ENCODE peak calls at places on chromosomes 2 and 18, in seven cellular contexts. G, J, Q, K, D, H and N are unnamed samples.

GRCh38 chr2:174120346-174120745 is 128.0 kb downstream of the OLA1 start:
- DNase-seq in G (no peak), J (no peak), Q (peak; percentile 23), K (peak; percentile 23), D (no peak), H (no peak), N (peak; percentile 7)

GRCh38 chr18:79915161-79916127 is 36.0 kb downstream of the SLC66A2 start:
- DNase-seq in G (no peak), J (no peak), Q (no peak), K (no peak), D (no peak), H (no peak), N (no peak)

GRCh38 chr2:239745386-239745785 is 279.8 kb downstream of the NDUFA10 start:
- DNase-seq in G (no peak), J (no peak), Q (no peak), K (no peak), D (no peak), H (no peak), N (no peak)

GRCh38 chr2:43075906-43076585 is 150.4 kb downstream of the ZFP36L2 start:
- DNase-seq in G (peak; percentile 65), J (no peak), Q (no peak), K (peak; percentile 95), D (no peak), H (no peak), N (no peak)

GRCh38 chr2:44778221-44778654 is 163.3 kb upstream of the SIX3 start:
- DNase-seq in G (no peak), J (no peak), Q (no peak), K (peak; percentile 34), D (no peak), H (no peak), N (no peak)

GRCh38 chr18:48541026-48541746 is 2.4 kb downstream of the CTIF start:
- DNase-seq in G (peak; percentile 86), J (no peak), Q (peak; percentile 38), K (peak; percentile 82), D (no peak), H (no peak), N (no peak)

GRCh38 chr2:205908491-205909193 is 177.3 kb downstream of the INO80D start:
- DNase-seq in G (no peak), J (no peak), Q (no peak), K (no peak), D (no peak), H (no peak), N (no peak)

GRCh38 chr2:127067620-127068350 is 39.2 kb downstream of the BIN1 start:
- DNase-seq in G (peak; percentile 63), J (peak; percentile 44), Q (peak; percentile 64), K (peak; percentile 66), D (peak; percentile 53), H (peak; percentile 82), N (no peak)

GRCh38 chr2:235582081-235582686 is 88.3 kb downstream of the AGAP1 start:
- DNase-seq in G (no peak), J (no peak), Q (no peak), K (no peak), D (no peak), H (no peak), N (no peak)

GRCh38 chr2:218428846-218429558 is 10.1 kb downstream of the VIL1 start:
- DNase-seq in G (no peak), J (no peak), Q (no peak), K (no peak), D (no peak), H (no peak), N (no peak)

GRCh38 chr2:237885931-237886701 is 26.7 kb downstream of the RAMP1 start:
- DNase-seq in G (peak; percentile 77), J (no peak), Q (no peak), K (no peak), D (no peak), H (no peak), N (no peak)

GRCh38 chr2:13616656-13617055 is 899.9 kb downstream of the TRIB2 start:
- DNase-seq in G (no peak), J (no peak), Q (no peak), K (no peak), D (no peak), H (no peak), N (no peak)

GRCh38 chr18:13139885-13140450 is 78.6 kb upstream of the LDLRAD4 start:
- DNase-seq in G (no peak), J (no peak), Q (no peak), K (no peak), D (no peak), H (no peak), N (no peak)

GRCh38 chr2:121736140-121736461 is 574 bp downstream of the NIFK start:
- DNase-seq in G (no peak), J (no peak), Q (no peak), K (no peak), D (no peak), H (no peak), N (no peak)

GRCh38 chr18:51255694-51256093 is 58.2 kb upstream of the MEX3C start:
- DNase-seq in G (no peak), J (no peak), Q (no peak), K (no peak), D (no peak), H (no peak), N (no peak)

GRCh38 chr2:126154256-126154655 is 501.7 kb upstream of the GYPC start:
- DNase-seq in G (no peak), J (no peak), Q (no peak), K (no peak), D (no peak), H (no peak), N (no peak)

GRCh38 chr18:48328473-48329205 is 80.5 kb downstream of the ZBTB7C start:
- DNase-seq in G (no peak), J (no peak), Q (peak; percentile 27), K (peak; percentile 79), D (no peak), H (no peak), N (no peak)

GRCh38 chr2:135151615-135152014 is 99.5 kb downstream of the RAB3GAP1 start:
- DNase-seq in G (no peak), J (no peak), Q (no peak), K (no peak), D (no peak), H (no peak), N (no peak)

GRCh38 chr2:201768918-201769317 is 11.8 kb downstream of the ALS2 start:
- DNase-seq in G (no peak), J (no peak), Q (peak; percentile 25), K (no peak), D (no peak), H (no peak), N (no peak)

GRCh38 chr18:22108674-22109073 is 60.7 kb upstream of the GATA6 start:
- DNase-seq in G (no peak), J (no peak), Q (peak; percentile 24), K (no peak), D (no peak), H (no peak), N (no peak)

GRCh38 chr2:236892721-236893120 is 193.0 kb upstream of the COPS8 start:
- DNase-seq in G (no peak), J (no peak), Q (no peak), K (no peak), D (no peak), H (no peak), N (no peak)

GRCh38 chr18:524496-524895 is 24.0 kb upstream of the COLEC12 start:
- DNase-seq in G (no peak), J (no peak), Q (peak; percentile 34), K (peak; percentile 3), D (no peak), H (no peak), N (no peak)

GRCh38 chr2:225889452-225889851 is 489.9 kb downstream of the NYAP2 start:
- DNase-seq in G (no peak), J (peak; percentile 55), Q (peak; percentile 48), K (peak; percentile 33), D (peak; percentile 66), H (no peak), N (peak; percentile 18)

GRCh38 chr2:199716807-199717586 is 134.0 kb downstream of the FTCDNL1 start:
- DNase-seq in G (no peak), J (no peak), Q (no peak), K (peak; percentile 64), D (peak; percentile 67), H (no peak), N (no peak)

GRCh38 chr18:2908946-2909335 is 62.1 kb downstream of the EMILIN2 start:
- DNase-seq in G (no peak), J (no peak), Q (no peak), K (no peak), D (no peak), H (no peak), N (no peak)